ENCODE peak calls at places on chromosome 17, in six cellular contexts. One of them, this sample, is unnamed.
A peak's percentile ranks its signal among the peaks of the same experiment; 100 is the strongest.

GRCh38 chr17:77803726-77804125 is 154.8 kb upstream of the TNRC6C start:
- DNase-seq in GM12878: no peak
- DNase-seq in tibial nerve: no peak
- DNase-seq in sigmoid colon: peak; percentile 19
- DNase-seq in A549: no peak
- DNase-seq in stomach: no peak
- DNase-seq in this sample: no peak

GRCh38 chr17:74099441-74100340 is 103.8 kb upstream of the RPL38 start:
- DNase-seq in GM12878: no peak
- DNase-seq in tibial nerve: no peak
- DNase-seq in sigmoid colon: no peak
- DNase-seq in A549: no peak
- DNase-seq in stomach: no peak
- DNase-seq in this sample: no peak

GRCh38 chr17:15510361-15510760 is 42.9 kb upstream of the CDRT4 start:
- DNase-seq in GM12878: no peak
- DNase-seq in tibial nerve: no peak
- DNase-seq in sigmoid colon: no peak
- DNase-seq in A549: no peak
- DNase-seq in stomach: no peak
- DNase-seq in this sample: no peak

GRCh38 chr17:6787081-6787693 is 11.2 kb downstream of the FBXO39 start:
- DNase-seq in GM12878: no peak
- DNase-seq in tibial nerve: no peak
- DNase-seq in sigmoid colon: no peak
- DNase-seq in A549: no peak
- DNase-seq in stomach: no peak
- DNase-seq in this sample: no peak

GRCh38 chr17:57442914-57443571 is 186.7 kb downstream of the MSI2 start:
- DNase-seq in GM12878: no peak
- DNase-seq in tibial nerve: no peak
- DNase-seq in sigmoid colon: no peak
- DNase-seq in A549: no peak
- DNase-seq in stomach: peak; percentile 36
- DNase-seq in this sample: peak; percentile 43

GRCh38 chr17:5022171-5022711 is 13.0 kb downstream of the SLC52A1 start:
- DNase-seq in GM12878: no peak
- DNase-seq in tibial nerve: no peak
- DNase-seq in sigmoid colon: no peak
- DNase-seq in A549: no peak
- DNase-seq in stomach: no peak
- DNase-seq in this sample: no peak

GRCh38 chr17:81908793-81909192 is 2.4 kb downstream of the PCYT2 start:
- DNase-seq in GM12878: no peak
- DNase-seq in tibial nerve: no peak
- DNase-seq in sigmoid colon: no peak
- DNase-seq in A549: no peak
- DNase-seq in stomach: no peak
- DNase-seq in this sample: no peak

GRCh38 chr17:7883781-7884386 is 4.7 kb upstream of the CHD3 start:
- DNase-seq in GM12878: no peak
- DNase-seq in tibial nerve: no peak
- DNase-seq in sigmoid colon: no peak
- DNase-seq in A549: peak; percentile 57
- DNase-seq in stomach: no peak
- DNase-seq in this sample: no peak

GRCh38 chr17:72745241-72745640 is 347.2 kb downstream of the SLC39A11 start:
- DNase-seq in GM12878: no peak
- DNase-seq in tibial nerve: no peak
- DNase-seq in sigmoid colon: no peak
- DNase-seq in A549: no peak
- DNase-seq in stomach: no peak
- DNase-seq in this sample: no peak

GRCh38 chr17:9890124-9890523 is 14.9 kb downstream of the RCVRN start:
- DNase-seq in GM12878: no peak
- DNase-seq in tibial nerve: no peak
- DNase-seq in sigmoid colon: no peak
- DNase-seq in A549: peak; percentile 52
- DNase-seq in stomach: no peak
- DNase-seq in this sample: no peak

GRCh38 chr17:80633197-80633596 is 88.6 kb downstream of the RPTOR start:
- DNase-seq in GM12878: no peak
- DNase-seq in tibial nerve: no peak
- DNase-seq in sigmoid colon: no peak
- DNase-seq in A549: no peak
- DNase-seq in stomach: no peak
- DNase-seq in this sample: no peak

GRCh38 chr17:39668141-39668924 is at the start of gene PNMT:
- DNase-seq in GM12878: no peak
- DNase-seq in tibial nerve: peak; percentile 63
- DNase-seq in sigmoid colon: no peak
- DNase-seq in A549: peak; percentile 84
- DNase-seq in stomach: peak; percentile 83
- DNase-seq in this sample: peak; percentile 81

GRCh38 chr17:69093279-69093789 is 32.6 kb upstream of the ABCA9 start:
- DNase-seq in GM12878: no peak
- DNase-seq in tibial nerve: no peak
- DNase-seq in sigmoid colon: no peak
- DNase-seq in A549: no peak
- DNase-seq in stomach: no peak
- DNase-seq in this sample: no peak

GRCh38 chr17:47205419-47205963 is 3.7 kb upstream of the MYL4 start:
- DNase-seq in GM12878: peak; percentile 78
- DNase-seq in tibial nerve: peak; percentile 62
- DNase-seq in sigmoid colon: peak; percentile 70
- DNase-seq in A549: no peak
- DNase-seq in stomach: peak; percentile 72
- DNase-seq in this sample: peak; percentile 67

GRCh38 chr17:76568771-76569170 is 16.9 kb downstream of the ST6GALNAC2 start:
- DNase-seq in GM12878: no peak
- DNase-seq in tibial nerve: no peak
- DNase-seq in sigmoid colon: no peak
- DNase-seq in A549: no peak
- DNase-seq in stomach: no peak
- DNase-seq in this sample: no peak

GRCh38 chr17:76570457-76570856 is 15.2 kb downstream of the ST6GALNAC2 start:
- DNase-seq in GM12878: no peak
- DNase-seq in tibial nerve: no peak
- DNase-seq in sigmoid colon: no peak
- DNase-seq in A549: no peak
- DNase-seq in stomach: no peak
- DNase-seq in this sample: no peak

GRCh38 chr17:76567634-76568432 is 17.8 kb downstream of the ST6GALNAC2 start:
- DNase-seq in GM12878: no peak
- DNase-seq in tibial nerve: no peak
- DNase-seq in sigmoid colon: no peak
- DNase-seq in A549: no peak
- DNase-seq in stomach: peak; percentile 75
- DNase-seq in this sample: no peak

GRCh38 chr17:76570877-76571471 is 14.7 kb downstream of the ST6GALNAC2 start:
- DNase-seq in GM12878: no peak
- DNase-seq in tibial nerve: no peak
- DNase-seq in sigmoid colon: no peak
- DNase-seq in A549: no peak
- DNase-seq in stomach: no peak
- DNase-seq in this sample: no peak

GRCh38 chr17:76569607-76570279 is 15.9 kb downstream of the ST6GALNAC2 start:
- DNase-seq in GM12878: no peak
- DNase-seq in tibial nerve: peak; percentile 43
- DNase-seq in sigmoid colon: peak; percentile 86
- DNase-seq in A549: no peak
- DNase-seq in stomach: peak; percentile 90
- DNase-seq in this sample: no peak
- H3K27ac ChIP-seq in GM12878: no peak overlapping the region
- H3K27ac ChIP-seq in tibial nerve: peak overlapping the region; percentile 52
- H3K27ac ChIP-seq in sigmoid colon: peak overlapping the region; percentile 44
- H3K27ac ChIP-seq in A549: peak overlapping the region; percentile 45
- H3K27ac ChIP-seq in stomach: peak overlapping the region; percentile 47
- H3K27ac ChIP-seq in this sample: no peak overlapping the region

DNA sequence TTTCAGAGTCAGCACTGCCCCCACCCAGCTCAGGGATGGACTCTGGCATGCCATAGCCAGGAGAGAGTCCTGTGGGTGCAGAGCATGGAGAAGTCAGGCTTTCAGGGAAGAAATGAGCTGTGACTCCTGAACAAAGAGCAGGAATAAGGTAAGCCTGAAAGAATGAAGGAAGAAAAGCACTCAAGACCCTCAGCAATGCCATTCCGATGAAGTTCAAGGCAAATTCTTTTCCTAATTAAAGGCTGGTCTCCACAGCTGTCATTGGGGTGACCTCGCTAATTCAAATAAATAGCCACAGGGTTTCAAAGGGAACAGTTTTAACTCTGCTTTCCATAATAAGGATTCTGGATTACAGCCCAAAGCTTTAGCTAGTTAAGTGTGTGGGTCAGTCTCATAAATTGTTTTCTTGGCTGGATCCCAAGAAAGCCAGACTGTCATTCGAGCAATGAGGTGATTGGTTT is 31.7 kb downstream of the TOM1L2 start:
- DNase-seq in GM12878: no peak
- DNase-seq in tibial nerve: no peak
- DNase-seq in sigmoid colon: no peak
- DNase-seq in A549: no peak
- DNase-seq in stomach: no peak
- DNase-seq in this sample: no peak
- TF ChIP-seq EP300 in GM12878: no peak
- TF ChIP-seq EP300 in tibial nerve: no peak
- TF ChIP-seq EP300 in sigmoid colon: no peak
- TF ChIP-seq EP300 in A549: no peak
- TF ChIP-seq EP300 in stomach: no peak
- TF ChIP-seq EP300 in this sample: no peak

DNA sequence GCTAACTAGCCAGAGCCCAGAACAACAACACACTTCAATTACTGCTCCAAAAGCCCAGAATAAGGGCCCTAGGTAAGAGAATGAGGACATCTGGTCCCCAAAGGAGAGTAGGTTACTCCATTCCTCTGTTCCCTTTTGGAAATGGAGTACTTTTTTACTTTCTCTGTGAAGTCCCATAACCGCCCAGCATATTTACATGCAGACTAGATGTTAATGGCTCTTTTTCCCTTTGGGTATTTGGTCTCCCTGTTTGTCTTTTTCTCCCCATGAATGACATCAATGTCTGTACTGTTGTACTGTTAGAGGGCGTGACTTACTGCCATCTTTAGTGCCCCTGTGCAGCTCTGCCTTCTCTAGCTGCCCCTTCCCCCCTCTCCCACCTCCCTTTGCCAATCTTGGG is 19.0 kb downstream of the GPR179 start:
- DNase-seq in GM12878: no peak
- DNase-seq in tibial nerve: no peak
- DNase-seq in sigmoid colon: no peak
- DNase-seq in A549: no peak
- DNase-seq in stomach: no peak
- DNase-seq in this sample: no peak
- TF ChIP-seq POLR2A in GM12878: no peak
- TF ChIP-seq POLR2A in tibial nerve: no peak
- TF ChIP-seq POLR2A in sigmoid colon: no peak
- TF ChIP-seq POLR2A in A549: no peak
- TF ChIP-seq POLR2A in stomach: no peak
- TF ChIP-seq POLR2A in this sample: no peak

GRCh38 chr17:61744804-61745203 is 118.5 kb downstream of the BRIP1 start:
- DNase-seq in GM12878: no peak
- DNase-seq in tibial nerve: no peak
- DNase-seq in sigmoid colon: no peak
- DNase-seq in A549: no peak
- DNase-seq in stomach: no peak
- DNase-seq in this sample: no peak
- H3K27ac ChIP-seq in GM12878: no peak overlapping the region
- H3K27ac ChIP-seq in tibial nerve: no peak overlapping the region
- H3K27ac ChIP-seq in sigmoid colon: no peak overlapping the region
- H3K27ac ChIP-seq in A549: no peak overlapping the region
- H3K27ac ChIP-seq in stomach: no peak overlapping the region
- H3K27ac ChIP-seq in this sample: no peak overlapping the region

GRCh38 chr17:32302860-32303649 is 37.4 kb downstream of the RHBDL3 start:
- DNase-seq in GM12878: no peak
- DNase-seq in tibial nerve: no peak
- DNase-seq in sigmoid colon: no peak
- DNase-seq in A549: no peak
- DNase-seq in stomach: no peak
- DNase-seq in this sample: no peak
- TF ChIP-seq EP300 in GM12878: no peak
- TF ChIP-seq EP300 in tibial nerve: no peak
- TF ChIP-seq EP300 in sigmoid colon: no peak
- TF ChIP-seq EP300 in A549: no peak
- TF ChIP-seq EP300 in stomach: no peak
- TF ChIP-seq EP300 in this sample: no peak

GRCh38 chr17:2138768-2139167 is 83.9 kb downstream of the HIC1 start:
- DNase-seq in GM12878: peak; percentile 42
- DNase-seq in tibial nerve: no peak
- DNase-seq in sigmoid colon: no peak
- DNase-seq in A549: no peak
- DNase-seq in stomach: no peak
- DNase-seq in this sample: peak; percentile 31
- TF ChIP-seq POLR2A in GM12878: no peak
- TF ChIP-seq POLR2A in tibial nerve: no peak
- TF ChIP-seq POLR2A in sigmoid colon: no peak
- TF ChIP-seq POLR2A in A549: no peak
- TF ChIP-seq POLR2A in stomach: no peak
- TF ChIP-seq POLR2A in this sample: no peak

GRCh38 chr17:27986805-27987684 is 55.4 kb upstream of the NLK start:
- DNase-seq in GM12878: no peak
- DNase-seq in tibial nerve: no peak
- DNase-seq in sigmoid colon: no peak
- DNase-seq in A549: no peak
- DNase-seq in stomach: no peak
- DNase-seq in this sample: no peak
- H3K27ac ChIP-seq in GM12878: no peak overlapping the region
- H3K27ac ChIP-seq in tibial nerve: no peak overlapping the region
- H3K27ac ChIP-seq in sigmoid colon: no peak overlapping the region
- H3K27ac ChIP-seq in A549: no peak overlapping the region
- H3K27ac ChIP-seq in stomach: no peak overlapping the region
- H3K27ac ChIP-seq in this sample: no peak overlapping the region

GRCh38 chr17:44363613-44364159 is at the start of gene FAM171A2:
- DNase-seq in GM12878: no peak
- DNase-seq in tibial nerve: no peak
- DNase-seq in sigmoid colon: no peak
- DNase-seq in A549: peak; percentile 74
- DNase-seq in stomach: peak; percentile 62
- DNase-seq in this sample: peak; percentile 53
- TF ChIP-seq EP300 in GM12878: no peak
- TF ChIP-seq EP300 in tibial nerve: no peak
- TF ChIP-seq EP300 in sigmoid colon: no peak
- TF ChIP-seq EP300 in A549: no peak
- TF ChIP-seq EP300 in stomach: no peak
- TF ChIP-seq EP300 in this sample: no peak

GRCh38 chr17:3667366-3668278 is 756 bp downstream of the TAX1BP3 start:
- DNase-seq in GM12878: no peak
- DNase-seq in tibial nerve: peak; percentile 66
- DNase-seq in sigmoid colon: peak; percentile 96
- DNase-seq in A549: peak; percentile 89
- DNase-seq in stomach: peak; percentile 91
- DNase-seq in this sample: peak; percentile 90
- TF ChIP-seq POLR2A in GM12878: no peak
- TF ChIP-seq POLR2A in tibial nerve: no peak
- TF ChIP-seq POLR2A in sigmoid colon: no peak
- TF ChIP-seq POLR2A in A549: peak; percentile 22
- TF ChIP-seq POLR2A in stomach: peak; percentile 19
- TF ChIP-seq POLR2A in this sample: peak; percentile 78

This sample was measured in transverse colon.